ENCODE peak calls at places on chromosome 16, in seven cellular contexts. A is stomach, Q is GM23338, T is vagina, I is HCT116, F is sigmoid colon, R is esophagus muscularis mucosa. V is an unnamed sample.

GRCh38 chr16:20114356-20114755 is 40.7 kb upstream of the GPR139 start:
- DNase-seq in A (no peak), R (no peak), F (peak; percentile 76), I (peak; percentile 53), Q (no peak), T (no peak), V (no peak)

GRCh38 chr16:2584742-2585650 is 47.2 kb downstream of the PDPK1 start:
- DNase-seq in Q (no peak), A (no peak), F (peak; percentile 78), R (no peak), I (no peak), T (no peak), V (no peak)

GRCh38 chr16:50216231-50216630 is 50.1 kb upstream of the ADCY7 start:
- DNase-seq in I (no peak), Q (no peak), A (no peak), F (no peak), R (no peak), T (no peak), V (no peak)

GRCh38 chr16:14303654-14304394 is 232.7 kb downstream of the MRTFB start:
- DNase-seq in Q (peak; percentile 51), R (no peak), A (no peak), F (no peak), I (no peak), T (no peak), V (no peak)

GRCh38 chr16:24844101-24845030 is 1.4 kb upstream of the SLC5A11 start:
- DNase-seq in I (peak; percentile 42), F (no peak), Q (no peak), R (no peak), A (peak; percentile 48), T (peak; percentile 69), V (no peak)

GRCh38 chr16:69724981-69725479 is 1.3 kb downstream of the NQO1 start:
- DNase-seq in I (no peak), R (no peak), F (no peak), T (no peak), Q (peak; percentile 12), A (no peak), V (peak; percentile 11)

GRCh38 chr16:66639091-66639885 is 34.8 kb downstream of the CMTM3 start:
- DNase-seq in R (no peak), T (no peak), A (no peak), F (no peak), Q (no peak), I (no peak), V (no peak)

GRCh38 chr16:4800290-4801041 is 2.0 kb downstream of the ROGDI start:
- DNase-seq in I (no peak), Q (no peak), R (no peak), T (no peak), A (peak; percentile 84), F (no peak), V (no peak)

GRCh38 chr16:11319529-11320146 is 25.6 kb upstream of the RMI2 start:
- DNase-seq in T (no peak), F (no peak), Q (no peak), A (peak; percentile 46), I (no peak), R (no peak), V (no peak)

GRCh38 chr16:5756969-5757368 is 659.4 kb upstream of the EEF2KMT start:
- DNase-seq in A (no peak), T (no peak), F (no peak), I (no peak), Q (peak; percentile 49), R (no peak), V (no peak)

GRCh38 chr16:47285001-47285400 is 141.3 kb upstream of the NETO2 start:
- DNase-seq in I (no peak), T (no peak), Q (no peak), F (no peak), R (no peak), A (no peak), V (no peak)

GRCh38 chr16:87689956-87690465 is 75.8 kb downstream of the KLHDC4 start:
- DNase-seq in Q (no peak), A (no peak), F (no peak), T (no peak), I (no peak), R (no peak), V (no peak)

GRCh38 chr16:86566601-86566965 is at the start of gene FOXC2:
- DNase-seq in F (peak; percentile 80), Q (peak; percentile 99), I (no peak), R (no peak), A (peak; percentile 54), T (no peak), V (no peak)

GRCh38 chr16:15976929-15977637 is 27.7 kb downstream of the ABCC1 start:
- DNase-seq in T (no peak), A (no peak), I (no peak), F (no peak), R (no peak), Q (no peak), V (peak; percentile 83)

GRCh38 chr16:48049832-48050231 is 106.0 kb downstream of the ABCC12 start:
- DNase-seq in Q (no peak), T (no peak), I (no peak), F (no peak), R (no peak), A (no peak), V (no peak)

GRCh38 chr16:2532494-2533141 is 1.4 kb upstream of the CEMP1 start:
- DNase-seq in T (no peak), Q (peak; percentile 90), I (peak; percentile 64), A (peak; percentile 88), F (peak; percentile 92), R (no peak), V (peak; percentile 91)

GRCh38 chr16:71675380-71675779 is 49.1 kb downstream of the PHLPP2 start:
- DNase-seq in I (no peak), Q (no peak), T (no peak), A (no peak), F (no peak), R (no peak), V (no peak)

GRCh38 chr16:81515281-81515680 is 70.7 kb downstream of the CMIP start:
- DNase-seq in T (no peak), A (no peak), I (no peak), F (no peak), Q (no peak), R (no peak), V (no peak)

GRCh38 chr16:21179126-21179982 is 20.9 kb downstream of the LDAF1 start:
- DNase-seq in A (no peak), F (no peak), I (no peak), Q (no peak), R (no peak), T (no peak), V (no peak)

GRCh38 chr16:25143898-25144297 is 32.4 kb downstream of the LCMT1 start:
- DNase-seq in R (no peak), T (no peak), I (no peak), Q (peak; percentile 47), A (no peak), F (no peak), V (no peak)

GRCh38 chr16:85037050-85037410 is 9.4 kb downstream of the KIAA0513 start:
- DNase-seq in F (peak; percentile 92), A (no peak), T (no peak), R (no peak), Q (no peak), I (peak; percentile 96), V (no peak)

GRCh38 chr16:28156031-28156680 is 55.6 kb downstream of the XPO6 start:
- DNase-seq in I (no peak), Q (no peak), A (no peak), R (no peak), F (no peak), T (no peak), V (no peak)

GRCh38 chr16:28146536-28146935 is 65.2 kb downstream of the XPO6 start:
- DNase-seq in R (no peak), F (no peak), A (no peak), Q (no peak), T (no peak), I (no peak), V (no peak)

GRCh38 chr16:28149016-28149888 is 62.5 kb downstream of the XPO6 start:
- DNase-seq in A (no peak), Q (no peak), R (no peak), I (no peak), F (no peak), T (no peak), V (no peak)

GRCh38 chr16:28155293-28155692 is 56.5 kb downstream of the XPO6 start:
- DNase-seq in T (no peak), I (no peak), F (no peak), R (no peak), A (no peak), Q (no peak), V (no peak)

DNA sequence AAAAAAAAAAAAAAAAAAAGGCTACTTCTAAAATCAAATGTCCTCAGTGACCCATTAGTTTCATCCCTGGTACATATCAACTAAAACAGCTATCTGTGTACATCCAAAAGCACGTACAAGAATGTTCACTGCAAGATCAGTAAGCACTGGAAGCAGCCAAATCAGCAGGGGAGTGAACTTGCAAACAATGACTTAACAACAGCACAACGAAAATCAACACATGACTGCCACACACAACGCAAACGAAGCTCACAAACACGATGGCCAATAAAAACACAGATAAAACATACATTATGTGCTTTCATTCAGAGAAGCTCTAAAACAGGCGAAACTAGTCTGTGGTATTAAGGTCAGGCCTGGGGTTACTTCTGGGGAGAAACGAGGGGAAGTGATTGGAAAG is 60.6 kb downstream of the XPO6 start:
- DNase-seq in Q (no peak), I (no peak), R (no peak), F (no peak), A (no peak), T (no peak), V (no peak)
- H3K36me3 ChIP-seq in Q (peaks cover 31% of the 10 kb centered on the region), I (peaks cover 35% of the 10 kb centered on the region), R (peaks cover 79% of the 10 kb centered on the region), F (peaks cover 33% of the 10 kb centered on the region), A (peaks cover 64% of the 10 kb centered on the region), T (peaks cover 57% of the 10 kb centered on the region), V (peaks cover 84% of the 10 kb centered on the region)

GRCh38 chr16:89069920-89070319 is 23.7 kb upstream of the ACSF3 start:
- DNase-seq in Q (no peak), T (no peak), I (no peak), A (no peak), F (no peak), R (no peak), V (no peak)

GRCh38 chr16:89071686-89072182 is 21.9 kb upstream of the ACSF3 start:
- DNase-seq in A (no peak), T (no peak), I (no peak), R (no peak), Q (no peak), F (no peak), V (no peak)

GRCh38 chr16:89073346-89074221 is 20.1 kb upstream of the ACSF3 start:
- DNase-seq in F (no peak), I (no peak), Q (no peak), R (no peak), A (no peak), T (no peak), V (no peak)

GRCh38 chr16:89070590-89070989 is 23.1 kb upstream of the ACSF3 start:
- DNase-seq in T (no peak), Q (no peak), R (no peak), I (no peak), A (no peak), F (no peak), V (no peak)

GRCh38 chr16:89072216-89073130 is 21.2 kb upstream of the ACSF3 start:
- DNase-seq in F (peak; percentile 79), T (no peak), I (no peak), Q (no peak), R (no peak), A (no peak), V (no peak)
- TF ChIP-seq POLR2AphosphoS5 in F (peak; percentile 87), T (peak; percentile 39), I (no peak), Q (no peak), R (no peak), A (no peak), V (no peak)

GRCh38 chr16:31393056-31393455 is at the start of gene ITGAD:
- DNase-seq in R (no peak), F (no peak), Q (no peak), T (no peak), A (no peak), I (no peak), V (no peak)
- H3K4me1 ChIP-seq in R (no peaks in the 10 kb centered on the region), F (no peaks in the 10 kb centered on the region), Q (no peaks in the 10 kb centered on the region), T (no peaks in the 10 kb centered on the region), A (no peaks in the 10 kb centered on the region), I (peaks cover 6% of the 10 kb centered on the region), V (no peaks in the 10 kb centered on the region)

GRCh38 chr16:89244754-89245153 is 27.3 kb downstream of the ZNF778 start:
- DNase-seq in A (no peak), F (no peak), I (no peak), R (no peak), T (no peak), Q (no peak), V (no peak)
- H3K36me3 ChIP-seq in A (no peaks in the 10 kb centered on the region), F (no peaks in the 10 kb centered on the region), I (no peaks in the 10 kb centered on the region), R (no peaks in the 10 kb centered on the region), T (no peaks in the 10 kb centered on the region), Q (no peaks in the 10 kb centered on the region), V (no peaks in the 10 kb centered on the region)